ENCODE peak calls at places on chromosomes 6 and 20, in seven cellular contexts. One of them, this sample, is unnamed.

GRCh38 chr20:31663524-31663837 is 25.8 kb downstream of the COX4I2 start:
- DNase-seq in mesendoderm: no peak
- DNase-seq in adipocyte: no peak
- DNase-seq in brain microvascular endothelial cell: no peak
- DNase-seq in AG10803: no peak
- DNase-seq in heart right ventricle: no peak
- DNase-seq in cardiac muscle cell: no peak
- DNase-seq in this sample: peak

GRCh38 chr6:1701668-1702353 is 92.1 kb downstream of the FOXC1 start:
- DNase-seq in mesendoderm: peak
- DNase-seq in adipocyte: peak
- DNase-seq in brain microvascular endothelial cell: peak
- DNase-seq in AG10803: peak
- DNase-seq in heart right ventricle: no peak
- DNase-seq in cardiac muscle cell: peak
- DNase-seq in this sample: peak

GRCh38 chr6:42292002-42292735 is 74.5 kb upstream of the MRPS10 start:
- DNase-seq in mesendoderm: no peak
- DNase-seq in adipocyte: peak
- DNase-seq in brain microvascular endothelial cell: peak
- DNase-seq in AG10803: peak
- DNase-seq in heart right ventricle: no peak
- DNase-seq in cardiac muscle cell: no peak
- DNase-seq in this sample: peak

GRCh38 chr6:42692151-42692911 is 30.1 kb downstream of the PRPH2 start:
- DNase-seq in mesendoderm: peak
- DNase-seq in adipocyte: peak
- DNase-seq in brain microvascular endothelial cell: peak
- DNase-seq in AG10803: peak
- DNase-seq in heart right ventricle: no peak
- DNase-seq in cardiac muscle cell: no peak
- DNase-seq in this sample: peak

GRCh38 chr6:90123796-90124195 is 172.8 kb downstream of the BACH2 start:
- DNase-seq in mesendoderm: no peak
- DNase-seq in adipocyte: peak
- DNase-seq in brain microvascular endothelial cell: no peak
- DNase-seq in AG10803: no peak
- DNase-seq in heart right ventricle: no peak
- DNase-seq in cardiac muscle cell: no peak
- DNase-seq in this sample: no peak

GRCh38 chr20:57124800-57125399 is 141.5 kb downstream of the BMP7 start:
- DNase-seq in mesendoderm: peak
- DNase-seq in adipocyte: no peak
- DNase-seq in brain microvascular endothelial cell: no peak
- DNase-seq in AG10803: no peak
- DNase-seq in heart right ventricle: no peak
- DNase-seq in cardiac muscle cell: no peak
- DNase-seq in this sample: peak

GRCh38 chr6:147234685-147235084 is 30.5 kb downstream of the STXBP5 start:
- DNase-seq in mesendoderm: no peak
- DNase-seq in adipocyte: no peak
- DNase-seq in brain microvascular endothelial cell: no peak
- DNase-seq in AG10803: no peak
- DNase-seq in heart right ventricle: no peak
- DNase-seq in cardiac muscle cell: no peak
- DNase-seq in this sample: no peak

GRCh38 chr6:40352527-40353170 is 234.5 kb downstream of the LRFN2 start:
- DNase-seq in mesendoderm: peak
- DNase-seq in adipocyte: no peak
- DNase-seq in brain microvascular endothelial cell: no peak
- DNase-seq in AG10803: no peak
- DNase-seq in heart right ventricle: no peak
- DNase-seq in cardiac muscle cell: no peak
- DNase-seq in this sample: no peak

GRCh38 chr20:34824861-34825529 is 456 bp downstream of the NCOA6 start:
- DNase-seq in mesendoderm: peak
- DNase-seq in adipocyte: peak
- DNase-seq in brain microvascular endothelial cell: peak
- DNase-seq in AG10803: peak
- DNase-seq in heart right ventricle: peak
- DNase-seq in cardiac muscle cell: peak
- DNase-seq in this sample: peak

GRCh38 chr6:13238640-13239216 is 89.6 kb downstream of the TBC1D7 start:
- DNase-seq in mesendoderm: no peak
- DNase-seq in adipocyte: no peak
- DNase-seq in brain microvascular endothelial cell: no peak
- DNase-seq in AG10803: no peak
- DNase-seq in heart right ventricle: no peak
- DNase-seq in cardiac muscle cell: no peak
- DNase-seq in this sample: no peak

GRCh38 chr20:63661108-63661507 is 3.0 kb downstream of the RTEL1 start:
- DNase-seq in mesendoderm: no peak
- DNase-seq in adipocyte: no peak
- DNase-seq in brain microvascular endothelial cell: no peak
- DNase-seq in AG10803: no peak
- DNase-seq in heart right ventricle: no peak
- DNase-seq in cardiac muscle cell: no peak
- DNase-seq in this sample: no peak

GRCh38 chr20:61899971-61900370 is 165.7 kb downstream of the TAF4 start:
- DNase-seq in mesendoderm: no peak
- DNase-seq in adipocyte: no peak
- DNase-seq in brain microvascular endothelial cell: no peak
- DNase-seq in AG10803: no peak
- DNase-seq in heart right ventricle: peak
- DNase-seq in cardiac muscle cell: no peak
- DNase-seq in this sample: no peak

GRCh38 chr6:109772961-109773431 is 81.9 kb downstream of the FIG4 start:
- DNase-seq in mesendoderm: no peak
- DNase-seq in adipocyte: peak
- DNase-seq in brain microvascular endothelial cell: peak
- DNase-seq in AG10803: peak
- DNase-seq in heart right ventricle: peak
- DNase-seq in cardiac muscle cell: no peak
- DNase-seq in this sample: peak

GRCh38 chr6:30463651-30464618 is 25.4 kb upstream of the HLA-E start:
- DNase-seq in mesendoderm: no peak
- DNase-seq in adipocyte: no peak
- DNase-seq in brain microvascular endothelial cell: no peak
- DNase-seq in AG10803: peak
- DNase-seq in heart right ventricle: peak
- DNase-seq in cardiac muscle cell: no peak
- DNase-seq in this sample: peak

GRCh38 chr6:116801971-116802370 is 26.9 kb downstream of the GPRC6A start:
- DNase-seq in mesendoderm: no peak
- DNase-seq in adipocyte: no peak
- DNase-seq in brain microvascular endothelial cell: no peak
- DNase-seq in AG10803: no peak
- DNase-seq in heart right ventricle: no peak
- DNase-seq in cardiac muscle cell: no peak
- DNase-seq in this sample: no peak

GRCh38 chr6:842141-842540 is 149.2 kb upstream of the EXOC2 start:
- DNase-seq in mesendoderm: peak
- DNase-seq in adipocyte: no peak
- DNase-seq in brain microvascular endothelial cell: no peak
- DNase-seq in AG10803: no peak
- DNase-seq in heart right ventricle: no peak
- DNase-seq in cardiac muscle cell: peak
- DNase-seq in this sample: peak

GRCh38 chr6:149563203-149563927 is 2.8 kb upstream of the GINM1 start:
- DNase-seq in mesendoderm: no peak
- DNase-seq in adipocyte: peak
- DNase-seq in brain microvascular endothelial cell: peak
- DNase-seq in AG10803: peak
- DNase-seq in heart right ventricle: no peak
- DNase-seq in cardiac muscle cell: no peak
- DNase-seq in this sample: peak

GRCh38 chr6:32416031-32416430 is 9.1 kb upstream of the BTNL2 start:
- DNase-seq in mesendoderm: no peak
- DNase-seq in adipocyte: no peak
- DNase-seq in brain microvascular endothelial cell: no peak
- DNase-seq in AG10803: no peak
- DNase-seq in heart right ventricle: no peak
- DNase-seq in cardiac muscle cell: no peak
- DNase-seq in this sample: peak

GRCh38 chr20:43536817-43537440 is 21.9 kb upstream of the SGK2 start:
- DNase-seq in mesendoderm: peak
- DNase-seq in adipocyte: no peak
- DNase-seq in brain microvascular endothelial cell: peak
- DNase-seq in AG10803: peak
- DNase-seq in heart right ventricle: no peak
- DNase-seq in cardiac muscle cell: no peak
- DNase-seq in this sample: peak

GRCh38 chr6:87660226-87660886 is 41.7 kb downstream of the AKIRIN2 start:
- DNase-seq in mesendoderm: no peak
- DNase-seq in adipocyte: peak
- DNase-seq in brain microvascular endothelial cell: peak
- DNase-seq in AG10803: peak
- DNase-seq in heart right ventricle: no peak
- DNase-seq in cardiac muscle cell: no peak
- DNase-seq in this sample: peak

GRCh38 chr6:10561566-10562088 is 40.5 kb downstream of the GCNT2 start:
- DNase-seq in mesendoderm: no peak
- DNase-seq in adipocyte: no peak
- DNase-seq in brain microvascular endothelial cell: no peak
- DNase-seq in AG10803: no peak
- DNase-seq in heart right ventricle: no peak
- DNase-seq in cardiac muscle cell: no peak
- DNase-seq in this sample: no peak

GRCh38 chr6:10564975-10565374 is 43.8 kb downstream of the GCNT2 start:
- DNase-seq in mesendoderm: no peak
- DNase-seq in adipocyte: no peak
- DNase-seq in brain microvascular endothelial cell: no peak
- DNase-seq in AG10803: no peak
- DNase-seq in heart right ventricle: no peak
- DNase-seq in cardiac muscle cell: no peak
- DNase-seq in this sample: no peak

GRCh38 chr6:10569392-10570127 is 48.4 kb downstream of the GCNT2 start:
- DNase-seq in mesendoderm: peak
- DNase-seq in adipocyte: no peak
- DNase-seq in brain microvascular endothelial cell: no peak
- DNase-seq in AG10803: no peak
- DNase-seq in heart right ventricle: no peak
- DNase-seq in cardiac muscle cell: no peak
- DNase-seq in this sample: no peak

GRCh38 chr6:10565913-10566312 is 44.8 kb downstream of the GCNT2 start:
- DNase-seq in mesendoderm: no peak
- DNase-seq in adipocyte: no peak
- DNase-seq in brain microvascular endothelial cell: no peak
- DNase-seq in AG10803: no peak
- DNase-seq in heart right ventricle: no peak
- DNase-seq in cardiac muscle cell: no peak
- DNase-seq in this sample: no peak

GRCh38 chr6:10567256-10568041 is 46.3 kb downstream of the GCNT2 start:
- DNase-seq in mesendoderm: peak
- DNase-seq in adipocyte: no peak
- DNase-seq in brain microvascular endothelial cell: no peak
- DNase-seq in AG10803: no peak
- DNase-seq in heart right ventricle: no peak
- DNase-seq in cardiac muscle cell: no peak
- DNase-seq in this sample: no peak
- H3K4me3 ChIP-seq in mesendoderm: no peak
- H3K4me3 ChIP-seq in adipocyte: no peak
- H3K4me3 ChIP-seq in brain microvascular endothelial cell: no peak
- H3K4me3 ChIP-seq in AG10803: no peak
- H3K4me3 ChIP-seq in heart right ventricle: no peak
- H3K4me3 ChIP-seq in cardiac muscle cell: no peak
- H3K4me3 ChIP-seq in this sample: no peak

DNA sequence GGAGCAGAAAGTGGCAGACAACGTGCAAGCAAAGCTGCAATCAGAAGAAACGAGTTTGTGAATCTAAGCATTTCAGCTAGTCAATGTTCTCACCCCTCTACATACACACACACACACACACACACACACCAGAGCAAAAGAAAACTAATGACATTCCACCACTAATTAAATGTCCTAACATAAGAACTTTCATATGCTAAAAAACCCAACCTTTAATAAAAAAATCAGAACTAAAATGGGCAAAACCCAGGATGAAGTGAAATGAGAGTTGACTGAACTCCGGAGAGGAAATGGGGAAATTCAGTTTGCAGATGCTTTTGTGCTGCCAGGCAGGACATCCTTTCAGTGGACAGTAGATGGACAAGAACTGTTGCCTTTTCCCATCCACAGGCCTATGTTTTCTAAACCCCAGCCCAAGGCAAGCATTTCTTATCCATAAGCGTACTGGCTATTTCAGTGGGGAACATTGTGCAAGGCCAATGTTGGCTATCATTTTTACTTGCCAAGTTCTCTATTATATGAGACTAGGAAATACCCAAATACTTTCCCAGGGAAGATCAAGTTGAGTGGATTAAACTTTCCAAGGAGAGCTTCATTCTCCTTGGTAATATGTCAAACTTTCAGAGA is 27.2 kb downstream of the RIN2 start:
- DNase-seq in mesendoderm: no peak
- DNase-seq in adipocyte: peak
- DNase-seq in brain microvascular endothelial cell: no peak
- DNase-seq in AG10803: peak
- DNase-seq in heart right ventricle: no peak
- DNase-seq in cardiac muscle cell: no peak
- DNase-seq in this sample: peak
- H3K4me3 ChIP-seq in mesendoderm: no peak
- H3K4me3 ChIP-seq in adipocyte: peak
- H3K4me3 ChIP-seq in brain microvascular endothelial cell: no peak
- H3K4me3 ChIP-seq in AG10803: no peak
- H3K4me3 ChIP-seq in heart right ventricle: no peak
- H3K4me3 ChIP-seq in cardiac muscle cell: no peak
- H3K4me3 ChIP-seq in this sample: no peak

GRCh38 chr6:45532626-45533258 is 155.0 kb upstream of the SUPT3H start:
- DNase-seq in mesendoderm: no peak
- DNase-seq in adipocyte: peak
- DNase-seq in brain microvascular endothelial cell: peak
- DNase-seq in AG10803: peak
- DNase-seq in heart right ventricle: no peak
- DNase-seq in cardiac muscle cell: no peak
- DNase-seq in this sample: peak
- H3K4me3 ChIP-seq in mesendoderm: no peak
- H3K4me3 ChIP-seq in adipocyte: peak
- H3K4me3 ChIP-seq in brain microvascular endothelial cell: no peak
- H3K4me3 ChIP-seq in AG10803: peak
- H3K4me3 ChIP-seq in heart right ventricle: peak
- H3K4me3 ChIP-seq in cardiac muscle cell: no peak
- H3K4me3 ChIP-seq in this sample: peak

DNA sequence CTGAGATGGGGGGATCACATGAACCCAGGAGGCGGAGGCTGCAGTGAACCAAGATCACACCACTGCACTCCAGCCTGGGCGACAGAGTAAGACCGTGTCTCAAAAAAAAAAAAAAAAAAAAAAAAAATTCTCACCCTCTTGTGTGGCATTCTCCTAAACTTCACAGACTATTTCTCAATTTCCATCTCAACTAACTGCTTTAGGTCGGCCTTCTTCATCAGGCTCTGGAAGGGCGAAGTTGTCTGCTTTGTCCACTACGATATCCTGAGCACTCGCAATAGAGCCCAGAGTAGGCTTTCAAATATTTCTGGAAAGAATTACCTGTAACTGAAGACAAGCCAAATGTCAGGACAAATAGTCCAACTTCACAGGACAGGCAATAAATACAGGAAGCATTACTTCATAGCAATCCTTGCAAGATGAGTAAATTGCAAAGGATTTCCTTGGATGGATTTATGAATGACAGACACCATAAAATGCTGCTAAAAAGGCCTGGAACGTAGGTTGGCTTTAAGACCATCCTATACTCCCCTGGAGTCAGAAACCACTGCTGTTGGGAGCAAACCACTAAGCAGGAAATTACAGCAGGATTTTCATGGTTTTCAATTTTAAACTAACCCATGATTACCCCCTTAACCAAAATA is 116.3 kb upstream of the SLC2A12 start:
- DNase-seq in mesendoderm: no peak
- DNase-seq in adipocyte: no peak
- DNase-seq in brain microvascular endothelial cell: no peak
- DNase-seq in AG10803: peak
- DNase-seq in heart right ventricle: no peak
- DNase-seq in cardiac muscle cell: no peak
- DNase-seq in this sample: peak
- H3K4me3 ChIP-seq in mesendoderm: no peak
- H3K4me3 ChIP-seq in adipocyte: no peak
- H3K4me3 ChIP-seq in brain microvascular endothelial cell: no peak
- H3K4me3 ChIP-seq in AG10803: no peak
- H3K4me3 ChIP-seq in heart right ventricle: peak
- H3K4me3 ChIP-seq in cardiac muscle cell: no peak
- H3K4me3 ChIP-seq in this sample: no peak